ENCODE peak calls at places on chromosome X, in eight cellular contexts. One of them, this sample, is unnamed.

GRCh38 chrX:69961365-69962072 is 88.2 kb downstream of the AWAT2 start:
- DNase-seq in uterus: no peak
- DNase-seq in astrocyte: no peak
- DNase-seq in right cardiac atrium: no peak
- DNase-seq in ovary: no peak
- DNase-seq in bronchial epithelial cell: peak; percentile 16
- DNase-seq in CD8-positive, alpha-beta memory T cell: no peak
- DNase-seq in astrocyte of the spinal cord: peak; percentile 3
- DNase-seq in this sample: no peak

GRCh38 chrX:125998432-125998831 is 167.7 kb downstream of the DCAF12L2 start:
- DNase-seq in uterus: no peak
- DNase-seq in astrocyte: no peak
- DNase-seq in right cardiac atrium: no peak
- DNase-seq in ovary: no peak
- DNase-seq in bronchial epithelial cell: no peak
- DNase-seq in CD8-positive, alpha-beta memory T cell: no peak
- DNase-seq in astrocyte of the spinal cord: no peak
- DNase-seq in this sample: no peak

GRCh38 chrX:1411331-1411730 is 19.4 kb upstream of the SLC25A6 start:
- DNase-seq in uterus: no peak
- DNase-seq in astrocyte: no peak
- DNase-seq in right cardiac atrium: peak; percentile 29
- DNase-seq in ovary: peak; percentile 28
- DNase-seq in bronchial epithelial cell: no peak
- DNase-seq in CD8-positive, alpha-beta memory T cell: no peak
- DNase-seq in astrocyte of the spinal cord: no peak
- DNase-seq in this sample: no peak

GRCh38 chrX:64394874-64395567 is at the start of gene MTMR8:
- DNase-seq in uterus: peak; percentile 60
- DNase-seq in astrocyte: no peak
- DNase-seq in right cardiac atrium: peak; percentile 85
- DNase-seq in ovary: peak; percentile 85
- DNase-seq in bronchial epithelial cell: peak; percentile 41
- DNase-seq in CD8-positive, alpha-beta memory T cell: peak; percentile 85
- DNase-seq in astrocyte of the spinal cord: peak; percentile 0
- DNase-seq in this sample: no peak

GRCh38 chrX:21989415-21989814 is 42.7 kb upstream of the PHEX start:
- DNase-seq in uterus: no peak
- DNase-seq in astrocyte: no peak
- DNase-seq in right cardiac atrium: no peak
- DNase-seq in ovary: no peak
- DNase-seq in bronchial epithelial cell: no peak
- DNase-seq in CD8-positive, alpha-beta memory T cell: no peak
- DNase-seq in astrocyte of the spinal cord: no peak
- DNase-seq in this sample: no peak

GRCh38 chrX:154116514-154116913 is 19.0 kb upstream of the MECP2 start:
- DNase-seq in uterus: no peak
- DNase-seq in astrocyte: no peak
- DNase-seq in right cardiac atrium: no peak
- DNase-seq in ovary: no peak
- DNase-seq in bronchial epithelial cell: no peak
- DNase-seq in CD8-positive, alpha-beta memory T cell: no peak
- DNase-seq in astrocyte of the spinal cord: no peak
- DNase-seq in this sample: no peak

GRCh38 chrX:98548550-98548949 is 1664.8 kb downstream of the RPA4 start:
- DNase-seq in uterus: no peak
- DNase-seq in astrocyte: no peak
- DNase-seq in right cardiac atrium: no peak
- DNase-seq in ovary: no peak
- DNase-seq in bronchial epithelial cell: no peak
- DNase-seq in CD8-positive, alpha-beta memory T cell: no peak
- DNase-seq in astrocyte of the spinal cord: no peak
- DNase-seq in this sample: no peak

GRCh38 chrX:40098264-40099045 is 697 bp upstream of the BCOR start:
- DNase-seq in uterus: no peak
- DNase-seq in astrocyte: no peak
- DNase-seq in right cardiac atrium: peak; percentile 82
- DNase-seq in ovary: no peak
- DNase-seq in bronchial epithelial cell: no peak
- DNase-seq in CD8-positive, alpha-beta memory T cell: peak; percentile 78
- DNase-seq in astrocyte of the spinal cord: peak; percentile 61
- DNase-seq in this sample: peak; percentile 81

GRCh38 chrX:83845397-83845796 is 15.5 kb upstream of the CYLC1 start:
- DNase-seq in uterus: no peak
- DNase-seq in astrocyte: peak; percentile 15
- DNase-seq in right cardiac atrium: no peak
- DNase-seq in ovary: no peak
- DNase-seq in bronchial epithelial cell: peak; percentile 28
- DNase-seq in CD8-positive, alpha-beta memory T cell: no peak
- DNase-seq in astrocyte of the spinal cord: peak; percentile 2
- DNase-seq in this sample: peak; percentile 78

GRCh38 chrX:68846536-68846935 is 17.7 kb downstream of the EFNB1 start:
- DNase-seq in uterus: no peak
- DNase-seq in astrocyte: no peak
- DNase-seq in right cardiac atrium: no peak
- DNase-seq in ovary: no peak
- DNase-seq in bronchial epithelial cell: no peak
- DNase-seq in CD8-positive, alpha-beta memory T cell: no peak
- DNase-seq in astrocyte of the spinal cord: no peak
- DNase-seq in this sample: peak; percentile 68

GRCh38 chrX:52359614-52360232 is 9.1 kb upstream of the XAGE2 start:
- DNase-seq in uterus: no peak
- DNase-seq in astrocyte: no peak
- DNase-seq in right cardiac atrium: no peak
- DNase-seq in ovary: no peak
- DNase-seq in bronchial epithelial cell: no peak
- DNase-seq in CD8-positive, alpha-beta memory T cell: no peak
- DNase-seq in astrocyte of the spinal cord: no peak
- DNase-seq in this sample: no peak

GRCh38 chrX:138487866-138488265 is 223.7 kb downstream of the FGF13 start:
- DNase-seq in uterus: no peak
- DNase-seq in astrocyte: no peak
- DNase-seq in right cardiac atrium: no peak
- DNase-seq in ovary: no peak
- DNase-seq in bronchial epithelial cell: no peak
- DNase-seq in CD8-positive, alpha-beta memory T cell: no peak
- DNase-seq in astrocyte of the spinal cord: no peak
- DNase-seq in this sample: peak; percentile 30
- H3K4me3 ChIP-seq in uterus: no peak overlapping the region
- H3K4me3 ChIP-seq in astrocyte: no peak overlapping the region
- H3K4me3 ChIP-seq in right cardiac atrium: no peak overlapping the region
- H3K4me3 ChIP-seq in ovary: no peak overlapping the region
- H3K4me3 ChIP-seq in bronchial epithelial cell: no peak overlapping the region
- H3K4me3 ChIP-seq in CD8-positive, alpha-beta memory T cell: no peak overlapping the region
- H3K4me3 ChIP-seq in astrocyte of the spinal cord: no peak overlapping the region
- H3K4me3 ChIP-seq in this sample: no peak overlapping the region

DNA sequence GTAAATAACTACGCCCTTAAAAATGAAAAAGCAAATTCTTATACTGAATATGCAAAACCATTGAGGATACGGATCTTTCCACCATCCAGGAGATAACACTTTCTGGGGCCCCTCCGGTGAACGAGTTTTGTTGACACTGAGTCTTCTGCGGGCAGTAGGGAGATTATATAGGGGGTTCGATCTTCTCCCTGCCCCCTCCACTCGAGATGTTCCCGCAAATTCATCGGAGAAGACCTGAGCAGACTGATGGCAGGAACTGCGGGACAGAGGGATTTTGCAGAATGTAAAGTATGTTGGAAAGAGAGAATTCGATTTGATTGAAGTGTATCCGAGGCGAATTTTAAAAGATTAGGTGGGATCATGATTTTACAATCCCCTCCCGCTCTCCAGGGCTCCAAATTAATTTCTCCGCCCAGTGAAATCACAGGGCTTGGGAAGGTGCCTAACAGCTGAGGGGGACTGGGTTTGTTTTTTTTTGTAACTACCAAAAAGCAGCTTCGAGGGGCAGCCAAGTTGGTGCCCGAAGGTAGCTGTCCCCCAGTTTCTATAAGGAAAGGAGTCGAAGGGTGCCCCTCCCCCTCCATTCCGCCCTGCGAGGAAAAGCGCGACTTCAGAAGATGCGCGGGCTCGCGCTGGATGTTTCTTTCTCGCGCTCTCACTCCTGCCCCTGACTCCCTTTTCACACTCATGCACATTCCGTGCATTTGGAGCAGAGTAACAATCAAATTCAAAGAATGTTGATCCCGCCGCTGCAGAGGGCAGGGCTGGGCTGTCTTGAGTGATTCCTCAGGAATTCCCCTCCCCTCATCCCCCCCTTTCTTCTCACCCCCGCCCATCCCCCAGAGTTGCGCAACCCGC is 1.2 kb downstream of the TMEM255A start:
- DNase-seq in uterus: peak; percentile 23
- DNase-seq in astrocyte: peak; percentile 12
- DNase-seq in right cardiac atrium: peak; percentile 58
- DNase-seq in ovary: peak; percentile 60
- DNase-seq in bronchial epithelial cell: no peak
- DNase-seq in CD8-positive, alpha-beta memory T cell: peak; percentile 48
- DNase-seq in astrocyte of the spinal cord: no peak
- DNase-seq in this sample: no peak
- H3K4me3 ChIP-seq in uterus: peak overlapping the region; percentile 48
- H3K4me3 ChIP-seq in astrocyte: peak overlapping the region; percentile 46
- H3K4me3 ChIP-seq in right cardiac atrium: peak overlapping the region; percentile 50
- H3K4me3 ChIP-seq in ovary: peak overlapping the region; percentile 44
- H3K4me3 ChIP-seq in bronchial epithelial cell: peak overlapping the region; percentile 33
- H3K4me3 ChIP-seq in CD8-positive, alpha-beta memory T cell: peak overlapping the region; percentile 63
- H3K4me3 ChIP-seq in astrocyte of the spinal cord: peak overlapping the region; percentile 19
- H3K4me3 ChIP-seq in this sample: no peak overlapping the region

GRCh38 chrX:2921193-2921592 is 7.9 kb downstream of the ARSD start:
- DNase-seq in uterus: no peak
- DNase-seq in astrocyte: no peak
- DNase-seq in right cardiac atrium: no peak
- DNase-seq in ovary: no peak
- DNase-seq in bronchial epithelial cell: no peak
- DNase-seq in CD8-positive, alpha-beta memory T cell: no peak
- DNase-seq in astrocyte of the spinal cord: no peak
- DNase-seq in this sample: no peak
- H3K4me3 ChIP-seq in uterus: no peak overlapping the region
- H3K4me3 ChIP-seq in astrocyte: no peak overlapping the region
- H3K4me3 ChIP-seq in right cardiac atrium: no peak overlapping the region
- H3K4me3 ChIP-seq in ovary: no peak overlapping the region
- H3K4me3 ChIP-seq in bronchial epithelial cell: no peak overlapping the region
- H3K4me3 ChIP-seq in CD8-positive, alpha-beta memory T cell: no peak overlapping the region
- H3K4me3 ChIP-seq in astrocyte of the spinal cord: no peak overlapping the region
- H3K4me3 ChIP-seq in this sample: no peak overlapping the region

DNA sequence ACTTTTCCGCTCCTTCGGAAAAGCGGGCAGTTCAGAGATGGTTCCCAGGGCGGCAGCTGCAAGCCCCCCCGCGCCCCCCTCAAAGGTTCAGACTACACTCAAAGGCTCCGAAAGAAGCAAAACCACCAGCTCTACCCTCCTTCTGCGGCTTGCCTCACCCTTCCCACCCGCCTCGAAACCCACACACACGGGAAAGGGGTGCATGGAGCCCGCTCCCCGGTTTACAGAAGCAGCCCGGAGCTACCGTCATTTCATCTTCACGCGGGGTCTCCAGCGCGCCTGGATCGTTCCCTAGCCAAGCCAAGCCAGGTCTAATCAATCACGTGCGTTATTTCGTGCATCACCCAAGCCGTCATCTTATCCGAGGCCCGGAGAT is 1.2 kb downstream of the NLGN4X start:
- DNase-seq in uterus: no peak
- DNase-seq in astrocyte: no peak
- DNase-seq in right cardiac atrium: no peak
- DNase-seq in ovary: no peak
- DNase-seq in bronchial epithelial cell: no peak
- DNase-seq in CD8-positive, alpha-beta memory T cell: no peak
- DNase-seq in astrocyte of the spinal cord: no peak
- DNase-seq in this sample: no peak
- H3K4me3 ChIP-seq in uterus: peak overlapping the region; percentile 31
- H3K4me3 ChIP-seq in astrocyte: peak overlapping the region; percentile 52
- H3K4me3 ChIP-seq in right cardiac atrium: peak overlapping the region; percentile 61
- H3K4me3 ChIP-seq in ovary: peak overlapping the region; percentile 40
- H3K4me3 ChIP-seq in bronchial epithelial cell: no peak overlapping the region
- H3K4me3 ChIP-seq in CD8-positive, alpha-beta memory T cell: no peak overlapping the region
- H3K4me3 ChIP-seq in astrocyte of the spinal cord: peak overlapping the region; percentile 50
- H3K4me3 ChIP-seq in this sample: no peak overlapping the region

This sample was measured in osteoblast.